ENCODE peak calls at places on chromosomes 6 and 20, in seven cellular contexts. S, L, T, V, Q, U and X are unnamed samples.

GRCh38 chr6:169288591-169288990 is 34.9 kb upstream of the THBS2 start:
- DNase-seq in Q (no peak), L (no peak), T (no peak), V (no peak), U (no peak), S (peak), X (peak)

GRCh38 chr20:20856956-20857355 is 144.5 kb upstream of the RALGAPA2 start:
- DNase-seq in L (no peak), V (no peak), Q (no peak), T (no peak), U (no peak), S (no peak), X (no peak)

GRCh38 chr20:57867181-57867803 is 157.5 kb upstream of the PMEPA1 start:
- DNase-seq in U (no peak), Q (peak), V (peak), S (no peak), L (no peak), T (no peak), X (peak)

GRCh38 chr6:49946835-49947234 is 17.1 kb downstream of the DEFB114 start:
- DNase-seq in V (no peak), U (no peak), T (no peak), L (no peak), Q (no peak), S (no peak), X (no peak)

GRCh38 chr20:60053813-60054190 is 95.6 kb downstream of the CDH26 start:
- DNase-seq in Q (no peak), S (no peak), L (no peak), V (no peak), U (no peak), T (no peak), X (no peak)

GRCh38 chr6:34468378-34468892 is 2.6 kb downstream of the PACSIN1 start:
- DNase-seq in Q (no peak), U (no peak), T (no peak), S (no peak), L (no peak), V (no peak), X (no peak)

GRCh38 chr20:32880635-32881034 is 21.9 kb downstream of the EFCAB8 start:
- DNase-seq in T (no peak), V (no peak), S (no peak), U (no peak), L (no peak), Q (no peak), X (no peak)

GRCh38 chr6:43800746-43801488 is 30.9 kb downstream of the VEGFA start:
- DNase-seq in Q (no peak), L (no peak), U (no peak), S (no peak), T (no peak), V (no peak), X (no peak)

GRCh38 chr6:7827142-7827541 is 83.4 kb downstream of the TXNDC5 start:
- DNase-seq in Q (no peak), V (no peak), T (no peak), S (peak), U (no peak), L (no peak), X (peak)

GRCh38 chr20:10090588-10091166 is 55.9 kb downstream of the ANKEF1 start:
- DNase-seq in S (peak), Q (no peak), L (peak), V (no peak), T (peak), U (peak), X (no peak)

GRCh38 chr6:33082702-33083101 is 6.9 kb downstream of the HLA-DPB1 start:
- DNase-seq in S (peak), L (no peak), V (no peak), T (no peak), U (peak), Q (no peak), X (peak)

GRCh38 chr6:149271348-149272340 is 45.9 kb upstream of the TAB2 start:
- DNase-seq in Q (peak), V (peak), L (no peak), S (peak), T (peak), U (peak), X (no peak)

GRCh38 chr6:158593670-158594069 is 33.8 kb downstream of the TMEM181 start:
- DNase-seq in U (no peak), V (no peak), T (no peak), L (no peak), Q (no peak), S (no peak), X (no peak)

GRCh38 chr6:149459761-149460160 is 25.1 kb downstream of the ZC3H12D start:
- DNase-seq in Q (no peak), U (no peak), T (no peak), L (no peak), S (no peak), V (no peak), X (no peak)

GRCh38 chr6:16420715-16421461 is 182.5 kb downstream of the GMPR start:
- DNase-seq in Q (peak), S (peak), U (no peak), T (no peak), L (no peak), V (peak), X (no peak)

GRCh38 chr6:32046450-32047083 is 8.4 kb downstream of the CYP21A2 start:
- DNase-seq in V (no peak), T (no peak), Q (no peak), U (no peak), L (no peak), S (peak), X (no peak)